ENCODE peak calls at places on chromosomes 5 and 9, in nine cellular contexts. Q is CD8-positive, alpha-beta T cell; N is Ammon's horn; G is stimulated activated CD8-positive, alpha-beta memory T cell treated with anti-CD3 and anti-CD28 coated beads, Interleukin-2, amount 100 ng/mL, for 48 hours; A is midbrain; D is lower leg skin; V is NCI-H1105; C is activated CD8-positive, alpha-beta memory T cell treated with anti-CD3 and anti-CD28 coated beads, Interleukin-2, amount 10 ng/mL, durations not matched to agents 7 days and 5 days; S is bronchial epithelial cell. I is an unnamed sample.

GRCh38 chr9:121059998-121060636 is 10.0 kb upstream of the C5 start:
- DNase-seq in Q (peak), N (peak), G (no peak), A (peak), D (peak), V (peak), C (no peak), S (peak), I (no peak)

GRCh38 chr9:83962165-83962564 is 17.9 kb downstream of the HNRNPK start:
- DNase-seq in Q (no peak), N (no peak), G (no peak), A (no peak), D (no peak), V (no peak), C (no peak), S (peak), I (no peak)

GRCh38 chr5:34564706-34565235 is 91.4 kb upstream of the RAI14 start:
- DNase-seq in Q (no peak), N (no peak), G (no peak), A (no peak), D (no peak), V (no peak), C (no peak), S (no peak), I (no peak)

GRCh38 chr9:121876658-121877271 is 216.3 kb downstream of the TTLL11 start:
- DNase-seq in Q (no peak), N (no peak), G (no peak), A (no peak), D (no peak), V (no peak), C (no peak), S (peak), I (no peak)

GRCh38 chr5:116494784-116495480 is 79.7 kb downstream of the SEMA6A start:
- DNase-seq in Q (no peak), N (no peak), G (no peak), A (no peak), D (no peak), V (peak), C (no peak), S (peak), I (peak)

GRCh38 chr5:112660359-112660758 is 77.3 kb upstream of the APC start:
- DNase-seq in Q (no peak), N (no peak), G (no peak), A (no peak), D (no peak), V (no peak), C (no peak), S (no peak), I (no peak)

GRCh38 chr9:131276891-131277672 is 772 bp upstream of the FAM78A start:
- DNase-seq in Q (peak), N (no peak), G (no peak), A (no peak), D (no peak), V (no peak), C (peak), S (no peak), I (no peak)

GRCh38 chr5:20649966-20650365 is 662.0 kb upstream of the CDH18 start:
- DNase-seq in Q (no peak), N (no peak), G (no peak), A (no peak), D (no peak), V (no peak), C (no peak), S (no peak), I (no peak)

I was measured in NCI-H2081 treated with DMSO at 0.1 percent for 48 hours.